ENCODE peak calls at places on chromosome 4, in four cellular contexts. P is stimulated activated CD8-positive, alpha-beta memory T cell treated with anti-CD3 and anti-CD28 coated beads, Interleukin-2, amount 100 ng/mL, for 1 hour; X is stimulated activated CD4-positive, alpha-beta T cell treated with anti-CD3 and anti-CD28 coated beads, Interleukin-12 subunit alpha, Interleukin-12 subunit beta, amount 100 ng/mL, for 48 hours; A is C1 segment of cervical spinal cord. V is an unnamed sample.

GRCh38 chr4:185165605-185166063 is 22.6 kb downstream of the SLC25A4 start:
- DNase-seq in A (no peak), P (no peak), X (no peak), V (no peak)

GRCh38 chr4:8320386-8320750 is 50.8 kb downstream of the HTRA3 start:
- DNase-seq in P (no peak), X (no peak), A (no peak), V (no peak)

GRCh38 chr4:140085062-140085622 is 68.8 kb downstream of the MAML3 start:
- DNase-seq in P (no peak), X (no peak), A (no peak), V (no peak)

GRCh38 chr4:1793940-1794808 is 1.1 kb downstream of the FGFR3 start:
- DNase-seq in P (no peak), X (no peak), A (no peak), V (no peak)

GRCh38 chr4:98501383-98501782 is 157.0 kb downstream of the TSPAN5 start:
- DNase-seq in A (no peak), P (no peak), X (no peak), V (no peak)

GRCh38 chr4:105989411-105990242 is 94.4 kb downstream of the NPNT start:
- DNase-seq in P (no peak), X (no peak), A (no peak), V (no peak)

GRCh38 chr4:122701061-122701460 is 31.4 kb upstream of the BBS12 start:
- DNase-seq in X (no peak), P (no peak), A (no peak), V (no peak)

GRCh38 chr4:40848251-40848650 is 98.5 kb downstream of the NSUN7 start:
- DNase-seq in A (no peak), X (no peak), P (no peak), V (no peak)

GRCh38 chr4:23039813-23040212 is 347.1 kb downstream of the GBA3 start:
- DNase-seq in A (no peak), X (no peak), P (no peak), V (no peak)

GRCh38 chr4:140152760-140153418 is 1.1 kb downstream of the MAML3 start:
- DNase-seq in P (peak), A (peak), X (no peak), V (no peak)

GRCh38 chr4:94076498-94076897 is 131.2 kb upstream of the SMARCAD1 start:
- DNase-seq in A (no peak), X (no peak), P (no peak), V (no peak)

GRCh38 chr4:117900832-117901231 is 133.5 kb upstream of the NDST3 start:
- DNase-seq in A (no peak), X (no peak), P (no peak), V (no peak)

GRCh38 chr4:42497142-42497541 is 99.9 kb downstream of the SHISA3 start:
- DNase-seq in A (no peak), P (no peak), X (no peak), V (no peak)

GRCh38 chr4:88880001-88880400 is 177.0 kb downstream of the FAM13A start:
- DNase-seq in P (no peak), X (no peak), A (no peak), V (no peak)

V was measured in CMK.